ENCODE peak calls at places on chromosomes 2 and 18, in ten cellular contexts. S is effector memory CD4-positive, alpha-beta T cell; A is astrocyte of the cerebellum; O is body of pancreas; M is astrocyte of the spinal cord; W is tibial nerve; D is heart left ventricle; E is BJ; B is GM12865; Q is cardiac muscle cell. N is an unnamed sample.

GRCh38 chr2:187529977-187530721 is 24.1 kb downstream of the TFPI start:
- DNase-seq in S (no peak), A (no peak), O (no peak), M (no peak), W (no peak), D (no peak), E (no peak), B (no peak), Q (no peak), N (no peak)

GRCh38 chr2:51710222-51710621 is 678.3 kb upstream of the NRXN1 start:
- DNase-seq in S (no peak), A (no peak), O (peak; percentile 14), M (no peak), W (no peak), D (no peak), E (no peak), B (peak; percentile 10), Q (no peak), N (no peak)

GRCh38 chr18:55405655-55406373 is 182.2 kb downstream of the TCF4 start:
- DNase-seq in S (no peak), A (peak; percentile 92), O (peak; percentile 62), M (peak; percentile 95), W (peak; percentile 72), D (peak; percentile 87), E (peak; percentile 69), B (no peak), Q (peak; percentile 98), N (peak; percentile 92)

GRCh38 chr18:38115201-38115600 is 549.6 kb upstream of the CELF4 start:
- DNase-seq in S (no peak), A (no peak), O (no peak), M (no peak), W (no peak), D (no peak), E (no peak), B (no peak), Q (peak; percentile 1), N (no peak)

GRCh38 chr2:135615404-135615803 is 84.1 kb downstream of the R3HDM1 start:
- DNase-seq in S (no peak), A (no peak), O (no peak), M (no peak), W (no peak), D (no peak), E (no peak), B (peak; percentile 40), Q (no peak), N (no peak)

GRCh38 chr2:20359131-20359530 is 8.5 kb upstream of the PUM2 start:
- DNase-seq in S (no peak), A (no peak), O (no peak), M (no peak), W (no peak), D (no peak), E (no peak), B (no peak), Q (no peak), N (no peak)

GRCh38 chr18:66752733-66753132 is 148.8 kb upstream of the CDH19 start:
- DNase-seq in S (no peak), A (no peak), O (peak; percentile 16), M (no peak), W (no peak), D (no peak), E (no peak), B (no peak), Q (no peak), N (no peak)

GRCh38 chr18:61892683-61893303 is at the start of gene RNF152:
- DNase-seq in S (no peak), A (no peak), O (peak; percentile 31), M (peak; percentile 27), W (no peak), D (peak; percentile 71), E (no peak), B (peak; percentile 8), Q (peak; percentile 30), N (no peak)

GRCh38 chr2:166335284-166335683 is 40.5 kb downstream of the SCN9A start:
- DNase-seq in S (no peak), A (no peak), O (no peak), M (no peak), W (no peak), D (no peak), E (no peak), B (no peak), Q (peak; percentile 56), N (no peak)

GRCh38 chr2:30681022-30681421 is 126.2 kb downstream of the CAPN13 start:
- DNase-seq in S (no peak), A (no peak), O (no peak), M (no peak), W (no peak), D (no peak), E (no peak), B (no peak), Q (no peak), N (no peak)

GRCh38 chr2:163351966-163352365 is 383.8 kb downstream of the FIGN start:
- DNase-seq in S (no peak), A (no peak), O (no peak), M (no peak), W (no peak), D (no peak), E (no peak), B (no peak), Q (no peak), N (no peak)

GRCh38 chr2:221671515-221671914 is 99.4 kb upstream of the EPHA4 start:
- DNase-seq in S (no peak), A (no peak), O (no peak), M (peak; percentile 46), W (no peak), D (no peak), E (no peak), B (no peak), Q (no peak), N (no peak)

GRCh38 chr2:38653715-38654494 is 12.0 kb upstream of the GALM start:
- DNase-seq in S (peak; percentile 11), A (no peak), O (no peak), M (no peak), W (no peak), D (no peak), E (no peak), B (peak; percentile 80), Q (no peak), N (no peak)

GRCh38 chr2:223941579-223942277 is 3.4 kb downstream of the WDFY1 start:
- DNase-seq in S (no peak), A (peak; percentile 77), O (no peak), M (peak; percentile 84), W (no peak), D (no peak), E (peak; percentile 49), B (peak; percentile 81), Q (peak; percentile 92), N (no peak)

GRCh38 chr2:12890481-12890980 is 173.8 kb downstream of the TRIB2 start:
- DNase-seq in S (no peak), A (no peak), O (no peak), M (no peak), W (no peak), D (no peak), E (no peak), B (no peak), Q (no peak), N (no peak)

GRCh38 chr2:241579281-241579680 is 20.7 kb downstream of the BOK start:
- DNase-seq in S (no peak), A (no peak), O (no peak), M (no peak), W (no peak), D (no peak), E (no peak), B (no peak), Q (no peak), N (no peak)

GRCh38 chr2:46645681-46646162 is 166.4 kb downstream of the TMEM247 start:
- DNase-seq in S (no peak), A (peak; percentile 55), O (peak; percentile 55), M (peak; percentile 80), W (no peak), D (no peak), E (peak; percentile 87), B (no peak), Q (peak; percentile 92), N (no peak)

GRCh38 chr2:126990200-126990599 is 91.5 kb downstream of the TEX51 start:
- DNase-seq in S (no peak), A (no peak), O (no peak), M (no peak), W (no peak), D (no peak), E (no peak), B (no peak), Q (no peak), N (no peak)

GRCh38 chr2:6310910-6311215 is 554.8 kb downstream of the CMPK2 start:
- DNase-seq in S (no peak), A (no peak), O (no peak), M (no peak), W (no peak), D (no peak), E (no peak), B (no peak), Q (no peak), N (no peak)
- H3K4me3 ChIP-seq in S (no peak overlapping the region), A (no peak overlapping the region), O (no peak overlapping the region), M (no peak overlapping the region), W (no peak overlapping the region), D (no peak overlapping the region), E (no peak overlapping the region), B (no peak overlapping the region), Q (no peak overlapping the region), N (no peak overlapping the region)

GRCh38 chr2:218958276-218958675 is 1.2 kb upstream of the CDK5R2 start:
- DNase-seq in S (no peak), A (no peak), O (no peak), M (no peak), W (no peak), D (no peak), E (no peak), B (no peak), Q (no peak), N (no peak)
- H3K4me3 ChIP-seq in S (no peak overlapping the region), A (no peak overlapping the region), O (no peak overlapping the region), M (no peak overlapping the region), W (no peak overlapping the region), D (no peak overlapping the region), E (no peak overlapping the region), B (no peak overlapping the region), Q (no peak overlapping the region), N (peak overlapping the region; percentile 76)

DNA sequence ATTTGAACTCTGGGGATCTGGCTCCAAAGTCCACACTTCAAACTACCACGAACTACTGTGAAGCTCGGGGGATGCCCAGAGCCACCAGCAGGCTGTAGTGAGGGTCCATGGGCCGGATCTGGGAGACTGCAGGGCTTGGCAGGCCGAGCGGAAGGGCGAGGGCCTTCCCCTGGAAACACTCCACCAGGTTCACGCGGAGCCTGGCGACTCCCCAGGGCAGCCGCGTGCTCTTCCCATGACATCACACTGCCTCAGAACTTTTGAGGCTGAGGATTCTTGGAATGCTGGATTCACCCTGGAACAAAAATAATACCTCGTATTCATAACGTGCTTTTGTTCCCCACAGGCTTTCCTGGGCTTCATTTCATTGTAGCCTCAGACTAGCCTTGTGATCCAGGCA is 201.0 kb downstream of the SMAD7 start:
- DNase-seq in S (no peak), A (peak; percentile 84), O (peak; percentile 27), M (peak; percentile 53), W (peak; percentile 50), D (peak; percentile 83), E (no peak), B (no peak), Q (peak; percentile 88), N (no peak)
- H3K4me3 ChIP-seq in S (no peak overlapping the region), A (no peak overlapping the region), O (no peak overlapping the region), M (no peak overlapping the region), W (no peak overlapping the region), D (no peak overlapping the region), E (no peak overlapping the region), B (no peak overlapping the region), Q (no peak overlapping the region), N (no peak overlapping the region)

DNA sequence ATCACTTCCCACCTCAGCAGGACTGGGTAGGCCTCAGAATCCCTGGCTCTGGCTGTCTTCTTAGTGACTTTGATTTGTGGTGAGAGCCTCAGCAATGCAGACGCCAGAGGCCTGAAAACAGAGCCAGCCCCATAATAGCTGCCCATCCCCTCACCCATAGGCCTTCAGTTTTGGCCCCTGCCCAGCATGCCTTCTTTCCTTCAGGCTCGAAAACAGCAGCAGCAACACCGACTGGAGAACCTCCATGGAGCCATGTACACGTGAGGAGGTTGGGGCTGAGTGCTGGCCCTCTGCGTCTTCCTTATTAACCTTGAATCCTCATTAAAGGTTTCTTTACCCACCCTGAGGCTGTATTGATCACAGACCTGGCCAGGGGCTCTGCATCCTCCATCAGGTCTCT is 1.7 kb downstream of the RNF181 start:
- DNase-seq in S (no peak), A (no peak), O (no peak), M (no peak), W (no peak), D (no peak), E (no peak), B (no peak), Q (no peak), N (no peak)
- H3K4me3 ChIP-seq in S (no peak overlapping the region), A (no peak overlapping the region), O (no peak overlapping the region), M (no peak overlapping the region), W (no peak overlapping the region), D (no peak overlapping the region), E (no peak overlapping the region), B (no peak overlapping the region), Q (no peak overlapping the region), N (peak overlapping the region; percentile 88)